ENCODE peak calls at places on chromosome 17, in seven cellular contexts. Y is GM23338, Z is hepatocyte, S is HCT116, U is neural progenitor cell, M is PC-3, C is GM23248. Q is an unnamed sample.

GRCh38 chr17:6097005-6097279 is 26.8 kb downstream of the WSCD1 start:
- DNase-seq in C (no peak), Z (no peak), U (no peak), M (no peak), S (no peak), Y (no peak), Q (no peak)

GRCh38 chr17:45006927-45007461 is 38.9 kb upstream of the C1QL1 start:
- DNase-seq in Y (peak; percentile 71), Z (no peak), M (no peak), C (no peak), S (no peak), U (peak; percentile 50), Q (no peak)

GRCh38 chr17:83150369-83151055 is 71.1 kb downstream of the METRNL start:
- DNase-seq in Z (peak; percentile 1), Y (no peak), U (no peak), S (no peak), M (no peak), C (no peak), Q (no peak)

GRCh38 chr17:31726980-31727427 is 132.0 kb downstream of the COPRS start:
- DNase-seq in Z (no peak), S (no peak), Y (no peak), C (no peak), U (no peak), M (peak; percentile 65), Q (no peak)

GRCh38 chr17:80984749-80985148 is 6.9 kb upstream of the CHMP6 start:
- DNase-seq in M (no peak), Z (peak; percentile 58), S (peak; percentile 88), U (peak; percentile 74), Y (peak; percentile 83), C (peak; percentile 97), Q (no peak)

GRCh38 chr17:74861554-74862107 is 1.9 kb upstream of the GRIN2C start:
- DNase-seq in Y (peak; percentile 40), M (no peak), S (no peak), Z (no peak), U (no peak), C (peak; percentile 39), Q (no peak)

GRCh38 chr17:36921131-36921851 is 16.0 kb upstream of the LHX1 start:
- DNase-seq in Z (peak; percentile 75), S (peak; percentile 98), U (peak; percentile 92), C (peak; percentile 47), M (peak; percentile 92), Y (peak; percentile 55), Q (no peak)

GRCh38 chr17:44905006-44906000 is 6.1 kb upstream of the EFTUD2 start:
- DNase-seq in Y (no peak), M (no peak), S (no peak), U (no peak), Z (peak; percentile 56), C (peak; percentile 19), Q (no peak)

GRCh38 chr17:28746611-28747045 is 2.8 kb downstream of the TRAF4 start:
- DNase-seq in U (peak; percentile 63), M (peak; percentile 74), Z (peak; percentile 71), Y (peak; percentile 63), C (no peak), S (no peak), Q (no peak)

GRCh38 chr17:45341389-45342158 is 24.8 kb upstream of the MAP3K14 start:
- DNase-seq in U (peak; percentile 74), M (peak; percentile 36), Z (peak; percentile 73), C (peak; percentile 94), Y (peak; percentile 94), S (peak; percentile 66), Q (no peak)

GRCh38 chr17:78765821-78766220 is 16.3 kb downstream of the CYTH1 start:
- DNase-seq in Y (no peak), Z (no peak), M (no peak), S (no peak), C (no peak), U (no peak), Q (no peak)

GRCh38 chr17:36859701-36860100 is 77.6 kb upstream of the LHX1 start:
- DNase-seq in Y (no peak), M (no peak), Z (no peak), S (no peak), U (no peak), C (no peak), Q (no peak)

GRCh38 chr17:73639926-73640325 is 4.3 kb downstream of the SDK2 start:
- DNase-seq in Y (no peak), M (peak; percentile 21), U (no peak), S (no peak), C (no peak), Z (no peak), Q (no peak)

GRCh38 chr17:9606453-9606852 is 30.0 kb downstream of the CFAP52 start:
- DNase-seq in C (no peak), Z (no peak), Y (no peak), M (no peak), S (no peak), U (no peak), Q (no peak)

GRCh38 chr17:199806-200603 is 18.6 kb upstream of the DOC2B start:
- DNase-seq in C (no peak), S (no peak), M (peak; percentile 6), Z (no peak), Y (no peak), U (no peak), Q (no peak)

GRCh38 chr17:4393806-4394205 is 27.3 kb upstream of the UBE2G1 start:
- DNase-seq in Z (no peak), C (no peak), U (no peak), S (no peak), Y (no peak), M (no peak), Q (peak; percentile 25)

GRCh38 chr17:42521666-42522262 is 14.3 kb upstream of the NAGLU start:
- DNase-seq in M (no peak), Z (no peak), Y (no peak), U (no peak), S (no peak), C (peak; percentile 51), Q (no peak)

GRCh38 chr17:17015221-17015620 is 27.0 kb upstream of the MPRIP start:
- DNase-seq in M (peak; percentile 35), Y (no peak), S (no peak), Z (no peak), U (no peak), C (no peak), Q (no peak)

GRCh38 chr17:16286947-16287562 is 66.2 kb downstream of the CENPV start:
- DNase-seq in C (peak; percentile 15), U (no peak), S (no peak), Z (no peak), Y (peak; percentile 34), M (no peak), Q (no peak)

GRCh38 chr17:27633312-27634025 is 2.5 kb downstream of the LGALS9 start:
- DNase-seq in Z (no peak), S (no peak), M (no peak), U (no peak), Y (no peak), C (no peak), Q (no peak)

GRCh38 chr17:50830994-50831393 is 4.4 kb upstream of the WFIKKN2 start:
- DNase-seq in Y (peak; percentile 33), C (no peak), S (no peak), M (no peak), U (peak; percentile 66), Z (peak; percentile 15), Q (no peak)

GRCh38 chr17:4057731-4058130 is 85.1 kb downstream of the ZZEF1 start:
- DNase-seq in M (no peak), Z (no peak), Y (no peak), U (no peak), C (no peak), S (no peak), Q (no peak)

GRCh38 chr17:2151634-2152033 is 96.7 kb downstream of the HIC1 start:
- DNase-seq in M (no peak), Y (no peak), S (no peak), Z (no peak), U (no peak), C (peak; percentile 35), Q (no peak)
- TF ChIP-seq EZH2phosphoT487 in M (no peak), Y (no peak), S (no peak), Z (no peak), U (no peak), C (no peak), Q (no peak)

DNA sequence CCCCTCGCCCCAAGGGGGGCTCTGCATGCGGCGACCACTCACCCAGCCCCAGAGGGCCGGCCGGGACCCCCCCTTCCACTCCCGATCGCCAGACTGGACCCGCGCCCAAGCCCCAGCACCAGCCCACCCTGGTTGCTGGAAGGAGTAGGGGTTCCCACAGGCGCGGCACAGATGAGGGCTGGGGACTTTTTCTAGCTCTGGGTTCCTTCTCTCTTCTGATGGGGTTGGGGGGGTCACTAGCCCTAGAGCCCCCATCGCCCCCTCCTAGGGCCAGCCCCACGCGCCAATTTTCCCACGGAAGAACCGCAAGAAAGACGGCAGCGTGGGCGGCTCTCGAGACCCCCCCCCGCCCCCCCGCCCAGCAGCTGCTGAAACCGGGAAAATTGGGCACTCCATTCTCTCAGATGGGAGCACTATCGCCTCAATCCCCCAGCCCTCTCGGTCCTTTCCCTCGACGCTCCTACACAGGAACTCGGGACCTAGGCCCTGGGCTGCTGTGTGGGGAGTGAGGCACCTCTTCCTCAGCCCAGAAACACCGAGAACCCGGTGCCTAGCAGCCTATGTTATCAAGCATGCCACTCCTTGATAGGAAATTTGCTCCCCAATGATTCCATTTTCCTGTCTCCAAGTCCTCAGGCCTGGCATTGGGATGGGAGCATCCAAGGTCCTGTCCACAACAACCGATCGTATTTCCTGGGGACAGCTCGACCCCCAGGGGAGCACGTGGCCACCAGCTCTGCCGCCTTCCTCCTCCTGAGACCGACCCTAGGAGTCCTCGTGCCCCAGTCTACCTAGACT is 17.1 kb upstream of the CBX8 start:
- DNase-seq in U (peak; percentile 23), S (no peak), Y (peak; percentile 69), Z (no peak), M (no peak), C (no peak), Q (no peak)
- TF ChIP-seq EZH2 in U (no peak), S (no peak), Y (peak; percentile 90), Z (peak; percentile 15), M (no peak), C (peak; percentile 73), Q (peak; percentile 81)

GRCh38 chr17:71649986-71650385 is 470.8 kb upstream of the SOX9 start:
- DNase-seq in S (no peak), C (no peak), Y (no peak), U (no peak), M (no peak), Z (no peak), Q (no peak)
- H2AFZ ChIP-seq in S (no peak overlapping the region), C (no peak overlapping the region), Y (no peak overlapping the region), U (no peak overlapping the region), M (no peak overlapping the region), Z (no peak overlapping the region), Q (no peak overlapping the region)

GRCh38 chr17:58527306-58527705 is 12.9 kb upstream of the MTMR4 start:
- DNase-seq in M (no peak), Z (no peak), C (peak; percentile 16), Y (peak; percentile 40), S (no peak), U (no peak), Q (no peak)

GRCh38 chr17:58529275-58529674 is 14.8 kb upstream of the MTMR4 start:
- DNase-seq in S (no peak), Z (no peak), U (peak; percentile 16), M (no peak), Y (no peak), C (no peak), Q (no peak)

GRCh38 chr17:58530655-58531054 is 16.2 kb upstream of the MTMR4 start:
- DNase-seq in C (no peak), Z (no peak), S (no peak), M (no peak), Y (no peak), U (peak; percentile 21), Q (no peak)

GRCh38 chr17:58528443-58528842 is 14.0 kb upstream of the MTMR4 start:
- DNase-seq in Z (no peak), U (no peak), Y (no peak), S (no peak), C (no peak), M (no peak), Q (no peak)

GRCh38 chr17:58527949-58528348 is 13.5 kb upstream of the MTMR4 start:
- DNase-seq in C (peak; percentile 41), Z (no peak), S (no peak), M (no peak), U (no peak), Y (no peak), Q (no peak)
- TF ChIP-seq EZH2phosphoT487 in C (no peak), Z (no peak), S (no peak), M (no peak), U (no peak), Y (no peak), Q (no peak)

Q was measured in MM.1S.